ENCODE peak calls at places on chromosomes 12 and 14, in seven cellular contexts. D is activated CD4-positive, CD25-positive, alpha-beta regulatory T cell; N is stomach; C is mesenchymal stem cell; R is adipocyte; G is left cardiac atrium; Z is NB4. E is an unnamed sample.

GRCh38 chr14:19878029-19878642 is 3.2 kb downstream of the OR4K2 start:
- DNase-seq in Z (peak), C (no peak), N (no peak), G (no peak), R (no peak), D (no peak), E (peak)

GRCh38 chr12:112408621-112409020 is 784 bp downstream of the RPL6 start:
- DNase-seq in G (no peak), C (peak), R (peak), N (no peak), D (no peak), Z (peak), E (no peak)

GRCh38 chr12:80711866-80712265 is 4.4 kb downstream of the MYF6 start:
- DNase-seq in C (no peak), G (no peak), Z (no peak), R (no peak), N (no peak), D (no peak), E (no peak)

GRCh38 chr12:122352394-122352793 is 70.1 kb downstream of the CLIP1 start:
- DNase-seq in C (no peak), G (no peak), D (no peak), R (no peak), Z (no peak), N (no peak), E (no peak)

GRCh38 chr12:111598637-111599458 is at the start of gene ATXN2:
- DNase-seq in N (peak), D (peak), G (peak), R (peak), C (peak), Z (no peak), E (peak)

GRCh38 chr12:95504140-95504539 is 30.2 kb downstream of the METAP2 start:
- DNase-seq in N (no peak), G (no peak), Z (no peak), R (no peak), C (no peak), D (no peak), E (no peak)

GRCh38 chr12:53754633-53755261 is 3.0 kb upstream of the CISTR start:
- DNase-seq in Z (no peak), N (peak), C (peak), G (no peak), D (no peak), R (peak), E (no peak)

GRCh38 chr14:54627325-54627717 is 60.4 kb downstream of the SAMD4A start:
- DNase-seq in Z (no peak), N (no peak), C (no peak), D (no peak), R (no peak), G (no peak), E (no peak)

GRCh38 chr12:40829738-40830144 is 137.5 kb downstream of the CNTN1 start:
- DNase-seq in C (no peak), N (no peak), G (no peak), D (no peak), Z (no peak), R (no peak), E (no peak)

GRCh38 chr12:9260931-9261330 is 52.7 kb upstream of the PZP start:
- DNase-seq in D (no peak), G (no peak), Z (no peak), C (no peak), R (peak), N (no peak), E (peak)

GRCh38 chr12:114163766-114164165 is 197.6 kb upstream of the RBM19 start:
- DNase-seq in Z (peak), R (no peak), D (no peak), C (no peak), N (no peak), G (no peak), E (no peak)

GRCh38 chr14:32087173-32087861 is 10.2 kb downstream of the ARHGAP5 start:
- DNase-seq in R (peak), D (no peak), C (peak), N (no peak), Z (peak), G (no peak), E (no peak)

GRCh38 chr14:38964630-38965029 is 138.4 kb downstream of the SEC23A start:
- DNase-seq in C (peak), D (no peak), Z (no peak), R (peak), G (no peak), N (no peak), E (no peak)

GRCh38 chr14:22333408-22334274 is 255.4 kb downstream of the DAD1 start:
- DNase-seq in R (peak), Z (peak), G (no peak), D (no peak), C (peak), N (peak), E (peak)

GRCh38 chr12:49615725-49616124 is 7.6 kb upstream of the PRPF40B start:
- DNase-seq in D (no peak), C (peak), N (no peak), R (peak), Z (no peak), G (no peak), E (no peak)

GRCh38 chr12:123799227-123799626 is 37.1 kb downstream of the DNAH10 start:
- DNase-seq in N (no peak), C (no peak), R (no peak), G (no peak), Z (no peak), D (no peak), E (no peak)

GRCh38 chr12:120640840-120641833 is 711 bp downstream of the CABP1 start:
- DNase-seq in Z (peak), N (peak), D (peak), G (peak), C (peak), R (peak), E (peak)

GRCh38 chr14:103317976-103318580 is 16.0 kb upstream of the EIF5 start:
- DNase-seq in G (no peak), R (no peak), C (no peak), D (no peak), N (no peak), Z (peak), E (no peak)

GRCh38 chr12:7835116-7835515 is 37.6 kb downstream of the SLC2A14 start:
- DNase-seq in C (no peak), Z (no peak), N (no peak), D (no peak), G (no peak), R (no peak), E (no peak)

GRCh38 chr12:50241178-50241577 is 42.1 kb downstream of the LIMA1 start:
- DNase-seq in N (no peak), R (peak), C (peak), G (no peak), D (no peak), Z (no peak), E (no peak)

GRCh38 chr14:86858043-86858442 is 1134.9 kb downstream of the GALC start:
- DNase-seq in N (no peak), D (no peak), C (peak), Z (no peak), G (no peak), R (peak), E (no peak)